ENCODE peak calls at places on chromosomes 5 and 9, in eight cellular contexts. One of them, this sample, is unnamed.

GRCh38 chr5:34789021-34789531 is 49.9 kb upstream of the TTC23L start:
- DNase-seq in gastrocnemius medialis: no peak
- DNase-seq in GM10248: no peak
- DNase-seq in MM.1S: no peak
- DNase-seq in GM23338: peak; percentile 26
- DNase-seq in bronchial epithelial cell: peak; percentile 21
- DNase-seq in neural crest cell: no peak
- DNase-seq in cardiac fibroblast: peak; percentile 94
- DNase-seq in this sample: no peak

GRCh38 chr9:84397822-84398221 is 57.3 kb upstream of the SLC28A3 start:
- DNase-seq in gastrocnemius medialis: no peak
- DNase-seq in GM10248: no peak
- DNase-seq in MM.1S: no peak
- DNase-seq in GM23338: peak; percentile 8
- DNase-seq in bronchial epithelial cell: peak; percentile 62
- DNase-seq in neural crest cell: no peak
- DNase-seq in cardiac fibroblast: peak; percentile 55
- DNase-seq in this sample: no peak

GRCh38 chr5:170287532-170287931 is 10.0 kb downstream of the LCP2 start:
- DNase-seq in gastrocnemius medialis: peak; percentile 53
- DNase-seq in GM10248: no peak
- DNase-seq in MM.1S: no peak
- DNase-seq in GM23338: no peak
- DNase-seq in bronchial epithelial cell: no peak
- DNase-seq in neural crest cell: no peak
- DNase-seq in cardiac fibroblast: peak; percentile 31
- DNase-seq in this sample: no peak

GRCh38 chr9:129777769-129778130 is 24.9 kb upstream of the PTGES start:
- DNase-seq in gastrocnemius medialis: no peak
- DNase-seq in GM10248: no peak
- DNase-seq in MM.1S: no peak
- DNase-seq in GM23338: no peak
- DNase-seq in bronchial epithelial cell: no peak
- DNase-seq in neural crest cell: no peak
- DNase-seq in cardiac fibroblast: no peak
- DNase-seq in this sample: no peak

GRCh38 chr5:114176356-114176755 is 185.5 kb upstream of the KCNN2 start:
- DNase-seq in gastrocnemius medialis: no peak
- DNase-seq in GM10248: no peak
- DNase-seq in MM.1S: no peak
- DNase-seq in GM23338: no peak
- DNase-seq in bronchial epithelial cell: peak; percentile 58
- DNase-seq in neural crest cell: no peak
- DNase-seq in cardiac fibroblast: peak; percentile 50
- DNase-seq in this sample: no peak

GRCh38 chr5:100828071-100828689 is 74.9 kb downstream of the ST8SIA4 start:
- DNase-seq in gastrocnemius medialis: no peak
- DNase-seq in GM10248: peak; percentile 42
- DNase-seq in MM.1S: no peak
- DNase-seq in GM23338: no peak
- DNase-seq in bronchial epithelial cell: no peak
- DNase-seq in neural crest cell: no peak
- DNase-seq in cardiac fibroblast: no peak
- DNase-seq in this sample: peak; percentile 50

GRCh38 chr5:24472518-24472917 is 172.3 kb downstream of the CDH10 start:
- DNase-seq in gastrocnemius medialis: no peak
- DNase-seq in GM10248: no peak
- DNase-seq in MM.1S: no peak
- DNase-seq in GM23338: no peak
- DNase-seq in bronchial epithelial cell: no peak
- DNase-seq in neural crest cell: no peak
- DNase-seq in cardiac fibroblast: no peak
- DNase-seq in this sample: no peak

GRCh38 chr5:74516217-74516636 is 124.3 kb downstream of the ENC1 start:
- DNase-seq in gastrocnemius medialis: no peak
- DNase-seq in GM10248: no peak
- DNase-seq in MM.1S: no peak
- DNase-seq in GM23338: peak; percentile 44
- DNase-seq in bronchial epithelial cell: no peak
- DNase-seq in neural crest cell: no peak
- DNase-seq in cardiac fibroblast: no peak
- DNase-seq in this sample: no peak

GRCh38 chr5:133251296-133252132 is 199.7 kb downstream of the HSPA4 start:
- DNase-seq in gastrocnemius medialis: no peak
- DNase-seq in GM10248: no peak
- DNase-seq in MM.1S: no peak
- DNase-seq in GM23338: no peak
- DNase-seq in bronchial epithelial cell: peak; percentile 23
- DNase-seq in neural crest cell: no peak
- DNase-seq in cardiac fibroblast: no peak
- DNase-seq in this sample: no peak

GRCh38 chr9:122051401-122052346 is 41.4 kb downstream of the TTLL11 start:
- DNase-seq in gastrocnemius medialis: no peak
- DNase-seq in GM10248: peak; percentile 37
- DNase-seq in MM.1S: no peak
- DNase-seq in GM23338: no peak
- DNase-seq in bronchial epithelial cell: no peak
- DNase-seq in neural crest cell: no peak
- DNase-seq in cardiac fibroblast: peak; percentile 31
- DNase-seq in this sample: peak; percentile 34

GRCh38 chr9:32554107-32554506 is 1.7 kb upstream of the TOPORS start:
- DNase-seq in gastrocnemius medialis: no peak
- DNase-seq in GM10248: no peak
- DNase-seq in MM.1S: no peak
- DNase-seq in GM23338: no peak
- DNase-seq in bronchial epithelial cell: no peak
- DNase-seq in neural crest cell: no peak
- DNase-seq in cardiac fibroblast: peak; percentile 61
- DNase-seq in this sample: no peak

GRCh38 chr9:32550609-32551490 is 1.3 kb upstream of the SMIM27 start:
- DNase-seq in gastrocnemius medialis: peak; percentile 84
- DNase-seq in GM10248: peak; percentile 98
- DNase-seq in MM.1S: peak; percentile 91
- DNase-seq in GM23338: peak; percentile 98
- DNase-seq in bronchial epithelial cell: peak; percentile 63
- DNase-seq in neural crest cell: peak; percentile 96
- DNase-seq in cardiac fibroblast: peak; percentile 97
- DNase-seq in this sample: peak; percentile 98

GRCh38 chr9:32551491-32552049 is 557 bp upstream of the SMIM27 start:
- DNase-seq in gastrocnemius medialis: no peak
- DNase-seq in GM10248: peak; percentile 29
- DNase-seq in MM.1S: peak; percentile 43
- DNase-seq in GM23338: peak; percentile 36
- DNase-seq in bronchial epithelial cell: peak; percentile 40
- DNase-seq in neural crest cell: peak; percentile 25
- DNase-seq in cardiac fibroblast: peak; percentile 28
- DNase-seq in this sample: peak; percentile 43

GRCh38 chr9:32550046-32550608 is 2.0 kb upstream of the SMIM27 start:
- DNase-seq in gastrocnemius medialis: no peak
- DNase-seq in GM10248: no peak
- DNase-seq in MM.1S: no peak
- DNase-seq in GM23338: peak; percentile 35
- DNase-seq in bronchial epithelial cell: peak; percentile 30
- DNase-seq in neural crest cell: no peak
- DNase-seq in cardiac fibroblast: peak; percentile 40
- DNase-seq in this sample: peak; percentile 34

DNA sequence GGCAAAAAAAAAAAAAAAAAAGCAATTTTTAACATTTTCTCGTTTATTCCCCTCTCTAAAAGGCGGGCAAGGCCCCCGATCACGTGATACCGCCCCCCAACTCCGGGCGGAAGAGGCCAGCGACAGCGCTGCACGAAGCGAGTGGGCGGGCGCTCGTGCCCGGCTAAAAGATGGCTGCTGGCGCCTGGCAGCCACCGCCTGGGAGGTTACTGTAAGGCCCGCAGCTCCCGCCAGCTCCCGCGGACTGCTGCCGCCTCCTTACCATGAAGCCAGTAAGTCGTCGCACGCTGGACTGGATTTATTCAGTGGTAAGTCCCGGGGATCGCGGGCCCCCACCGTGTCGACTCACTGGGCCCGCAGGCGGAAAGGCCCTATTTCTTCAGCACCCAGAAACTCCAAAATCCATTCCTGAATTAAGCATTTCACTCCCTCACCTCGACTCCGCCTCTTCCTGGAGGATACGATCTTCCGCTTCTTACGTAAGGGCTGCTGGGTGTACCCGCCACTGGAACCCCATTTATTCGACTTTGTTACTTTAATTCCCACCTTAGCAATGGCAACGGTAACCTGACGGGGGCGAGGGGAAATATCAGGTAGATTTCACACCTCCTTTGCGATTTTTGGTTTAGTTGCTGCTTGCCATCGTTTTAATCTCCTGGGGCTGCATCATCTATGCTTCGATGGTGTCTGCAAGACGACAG is at the start of the genes SMIM27 and TOPORS:
- DNase-seq in gastrocnemius medialis: peak; percentile 80
- DNase-seq in GM10248: peak; percentile 90
- DNase-seq in MM.1S: peak; percentile 91
- DNase-seq in GM23338: peak; percentile 95
- DNase-seq in bronchial epithelial cell: peak; percentile 85
- DNase-seq in neural crest cell: peak; percentile 73
- DNase-seq in cardiac fibroblast: peak; percentile 93
- DNase-seq in this sample: peak; percentile 91
- TF ChIP-seq CTCF in gastrocnemius medialis: no peak
- TF ChIP-seq CTCF in GM10248: no peak
- TF ChIP-seq CTCF in MM.1S: peak; percentile 28
- TF ChIP-seq CTCF in GM23338: no peak
- TF ChIP-seq CTCF in bronchial epithelial cell: no peak
- TF ChIP-seq CTCF in neural crest cell: no peak
- TF ChIP-seq CTCF in cardiac fibroblast: no peak
- TF ChIP-seq CTCF in this sample: no peak

DNA sequence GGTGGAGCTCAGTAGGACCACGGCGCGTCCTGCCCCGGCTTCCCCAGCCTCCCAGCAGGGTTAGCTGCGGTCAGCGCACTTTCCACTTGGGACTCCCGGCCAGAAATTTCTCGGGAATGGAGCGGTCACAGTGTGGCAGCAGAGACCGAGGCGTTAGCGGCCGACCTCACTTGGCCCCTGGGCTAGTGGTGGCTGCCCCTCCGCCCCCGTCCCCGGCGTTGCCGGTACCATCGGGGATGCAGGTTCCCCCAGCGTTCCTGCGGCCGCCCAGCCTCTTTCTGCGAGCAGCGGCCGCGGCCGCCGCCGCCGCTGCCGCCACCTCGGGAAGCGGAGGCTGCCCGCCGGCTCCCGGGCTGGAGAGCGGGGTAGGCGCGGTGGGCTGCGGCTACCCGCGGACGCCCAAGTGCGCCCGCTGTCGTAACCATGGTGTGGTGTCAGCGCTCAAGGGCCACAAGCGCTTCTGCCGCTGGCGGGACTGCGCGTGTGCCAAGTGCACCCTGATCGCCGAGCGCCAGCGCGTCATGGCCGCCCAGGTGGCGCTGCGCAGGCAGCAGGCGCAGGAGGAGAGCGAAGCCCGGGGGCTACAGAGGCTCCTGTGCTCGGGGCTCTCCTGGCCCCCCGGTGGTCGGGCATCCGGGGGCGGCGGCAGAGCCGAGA is 454 bp downstream of the DMRTA1 start:
- DNase-seq in gastrocnemius medialis: peak; percentile 30
- DNase-seq in GM10248: peak; percentile 15
- DNase-seq in MM.1S: peak; percentile 78
- DNase-seq in GM23338: peak; percentile 82
- DNase-seq in bronchial epithelial cell: peak; percentile 65
- DNase-seq in neural crest cell: peak; percentile 56
- DNase-seq in cardiac fibroblast: peak; percentile 24
- DNase-seq in this sample: peak; percentile 32
- TF ChIP-seq CTCF in gastrocnemius medialis: no peak
- TF ChIP-seq CTCF in GM10248: no peak
- TF ChIP-seq CTCF in MM.1S: peak; percentile 29
- TF ChIP-seq CTCF in GM23338: peak; percentile 48
- TF ChIP-seq CTCF in bronchial epithelial cell: peak; percentile 63
- TF ChIP-seq CTCF in neural crest cell: peak; percentile 48
- TF ChIP-seq CTCF in cardiac fibroblast: no peak
- TF ChIP-seq CTCF in this sample: no peak

DNA sequence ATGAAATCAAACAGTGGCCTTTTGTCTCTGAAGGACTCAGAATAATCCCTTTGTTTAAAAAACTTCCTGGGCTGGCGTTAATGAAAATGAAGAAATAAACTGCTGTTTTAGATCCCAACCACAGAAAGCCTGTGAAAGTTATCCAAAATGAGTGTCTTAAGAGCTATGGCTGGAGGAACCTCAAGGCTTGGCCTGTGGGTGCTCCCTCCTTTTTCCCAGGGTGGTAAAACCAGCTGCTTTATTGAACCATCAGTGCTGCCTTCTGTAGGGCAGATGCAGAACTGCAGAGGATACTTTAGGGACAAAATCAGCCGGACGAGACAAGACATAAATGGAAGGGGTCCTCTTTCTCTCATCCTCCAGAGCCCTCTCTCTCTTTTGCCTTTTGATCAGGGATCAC is 100.9 kb downstream of the SMARCA2 start:
- DNase-seq in gastrocnemius medialis: no peak
- DNase-seq in GM10248: peak; percentile 12
- DNase-seq in MM.1S: no peak
- DNase-seq in GM23338: peak; percentile 84
- DNase-seq in bronchial epithelial cell: peak; percentile 23
- DNase-seq in neural crest cell: no peak
- DNase-seq in cardiac fibroblast: no peak
- DNase-seq in this sample: peak; percentile 20
- TF ChIP-seq CTCF in gastrocnemius medialis: no peak
- TF ChIP-seq CTCF in GM10248: no peak
- TF ChIP-seq CTCF in MM.1S: peak; percentile 37
- TF ChIP-seq CTCF in GM23338: peak; percentile 79
- TF ChIP-seq CTCF in bronchial epithelial cell: peak; percentile 54
- TF ChIP-seq CTCF in neural crest cell: peak; percentile 56
- TF ChIP-seq CTCF in cardiac fibroblast: peak; percentile 64
- TF ChIP-seq CTCF in this sample: peak; percentile 22

DNA sequence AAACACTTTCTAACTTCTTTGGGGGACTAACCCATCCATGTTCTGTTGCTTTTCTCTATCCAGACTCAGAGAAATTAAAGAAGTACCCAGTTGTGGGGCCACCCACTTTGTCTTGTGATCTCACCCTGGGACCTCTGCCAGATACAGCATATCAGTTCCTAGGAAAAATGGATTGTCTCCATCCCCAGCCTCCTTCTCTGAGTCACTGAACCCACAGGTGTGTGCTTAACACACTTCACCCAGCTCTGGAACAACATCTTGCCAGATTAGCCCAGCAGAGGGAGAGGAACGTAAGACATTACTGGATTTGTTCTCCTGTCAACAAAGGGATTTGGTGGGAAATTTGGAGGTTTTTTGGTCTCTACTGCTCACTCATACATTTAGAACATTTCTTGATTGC is 19.2 kb downstream of the FAM240B start:
- DNase-seq in gastrocnemius medialis: no peak
- DNase-seq in GM10248: no peak
- DNase-seq in MM.1S: no peak
- DNase-seq in GM23338: no peak
- DNase-seq in bronchial epithelial cell: peak; percentile 95
- DNase-seq in neural crest cell: no peak
- DNase-seq in cardiac fibroblast: peak; percentile 27
- DNase-seq in this sample: no peak
- TF ChIP-seq CTCF in gastrocnemius medialis: no peak
- TF ChIP-seq CTCF in GM10248: no peak
- TF ChIP-seq CTCF in MM.1S: no peak
- TF ChIP-seq CTCF in GM23338: no peak
- TF ChIP-seq CTCF in bronchial epithelial cell: peak; percentile 38
- TF ChIP-seq CTCF in neural crest cell: no peak
- TF ChIP-seq CTCF in cardiac fibroblast: peak; percentile 23
- TF ChIP-seq CTCF in this sample: peak; percentile 9